ENCODE peak calls at places on chromosomes 12 and 14, in ten cellular contexts. R is C1 segment of cervical spinal cord, X is ELR, T is adipocyte, C is stromal cell of bone marrow, H is nephron progenitor cell, E is fibroblast of pulmonary artery, I is HFFc6, N is fibroblast of the conjunctiva, L is hippocampal formation. S is an unnamed sample.

GRCh38 chr14:53391631-53392030 is 238.5 kb upstream of the DDHD1 start:
- DNase-seq in R (no peak), X (peak; percentile 89), T (peak; percentile 26), C (peak; percentile 85), H (no peak), E (peak; percentile 16), I (peak; percentile 85), N (peak; percentile 21), L (no peak), S (peak; percentile 70)

GRCh38 chr12:13173537-13173936 is 23.0 kb upstream of the EMP1 start:
- DNase-seq in R (peak; percentile 50), X (peak; percentile 98), T (peak; percentile 93), C (peak; percentile 99), H (no peak), E (peak; percentile 87), I (peak; percentile 96), N (peak; percentile 80), L (peak; percentile 17), S (peak; percentile 96)

GRCh38 chr12:114682920-114683708 is 861 bp downstream of the TBX3 start:
- DNase-seq in R (no peak), X (peak; percentile 43), T (peak; percentile 58), C (no peak), H (peak; percentile 62), E (peak; percentile 43), I (no peak), N (no peak), L (no peak), S (no peak)

GRCh38 chr12:29160230-29160629 is 11.2 kb downstream of the FAR2 start:
- DNase-seq in R (no peak), X (no peak), T (no peak), C (no peak), H (no peak), E (peak; percentile 18), I (no peak), N (no peak), L (no peak), S (no peak)

GRCh38 chr14:94373708-94374107 is 14.7 kb downstream of the SERPINA1 start:
- DNase-seq in R (no peak), X (peak; percentile 100), T (peak; percentile 97), C (peak; percentile 94), H (no peak), E (peak; percentile 98), I (peak; percentile 80), N (peak; percentile 78), L (no peak), S (peak; percentile 91)

GRCh38 chr12:79451988-79452387 is 238.8 kb downstream of the PAWR start:
- DNase-seq in R (peak; percentile 16), X (peak; percentile 97), T (peak; percentile 94), C (peak; percentile 91), H (no peak), E (peak; percentile 90), I (peak; percentile 93), N (peak; percentile 62), L (peak; percentile 15), S (peak; percentile 94)

GRCh38 chr12:58888131-58888783 is 32.0 kb downstream of the LRIG3 start:
- DNase-seq in R (no peak), X (no peak), T (peak; percentile 71), C (peak; percentile 62), H (no peak), E (peak; percentile 88), I (peak; percentile 53), N (peak; percentile 85), L (peak; percentile 66), S (peak; percentile 85)

GRCh38 chr12:57815177-57816000 is 3.1 kb downstream of the AVIL start:
- DNase-seq in R (no peak), X (peak; percentile 38), T (no peak), C (no peak), H (no peak), E (no peak), I (no peak), N (no peak), L (no peak), S (no peak)

GRCh38 chr14:102579696-102580551 is 12.5 kb upstream of the RCOR1 start:
- DNase-seq in R (no peak), X (peak; percentile 89), T (peak; percentile 75), C (peak; percentile 54), H (no peak), E (peak; percentile 73), I (peak; percentile 86), N (no peak), L (no peak), S (peak; percentile 61)

GRCh38 chr14:29321646-29322045 is 555.1 kb downstream of the FOXG1 start:
- DNase-seq in R (no peak), X (peak; percentile 82), T (peak; percentile 18), C (peak; percentile 67), H (no peak), E (peak; percentile 70), I (peak; percentile 77), N (peak; percentile 16), L (no peak), S (peak; percentile 82)